ENCODE peak calls at places on chromosomes 12 and 14, in ten cellular contexts. M is neuronal stem cell, C is NAMALWA, W is body of pancreas, D is HEK293T, K is amniotic stem cell, U is uterus, T is RPMI8226, Q is DMS153, H is Ammon's horn. B is an unnamed sample.
A peak's percentile ranks its signal among the peaks of the same experiment; 100 is the strongest.

GRCh38 chr14:20631821-20632389 is 9.6 kb downstream of the OR6S1 start:
- DNase-seq in M (no peak), C (peak; percentile 54), W (peak; percentile 63), D (peak; percentile 39), K (peak; percentile 8), U (peak; percentile 67), T (peak; percentile 55), Q (no peak), H (no peak), B (no peak)

GRCh38 chr12:64010069-64010686 is 165.7 kb downstream of the SRGAP1 start:
- DNase-seq in M (no peak), C (no peak), W (no peak), D (no peak), K (peak; percentile 51), U (no peak), T (no peak), Q (no peak), H (no peak), B (no peak)

GRCh38 chr12:121227294-121227693 is 17.4 kb downstream of the P2RX4 start:
- DNase-seq in M (no peak), C (no peak), W (peak; percentile 88), D (no peak), K (no peak), U (no peak), T (peak; percentile 95), Q (peak; percentile 84), H (no peak), B (no peak)

GRCh38 chr14:21102472-21103164 is 1.8 kb downstream of the TMEM253 start:
- DNase-seq in M (no peak), C (no peak), W (no peak), D (no peak), K (no peak), U (no peak), T (peak; percentile 62), Q (no peak), H (no peak), B (no peak)

GRCh38 chr12:89671469-89671868 is 37.2 kb downstream of the ATP2B1 start:
- DNase-seq in M (no peak), C (no peak), W (no peak), D (no peak), K (no peak), U (no peak), T (no peak), Q (no peak), H (no peak), B (no peak)

GRCh38 chr14:60981626-60982455 is 796 bp downstream of the SLC38A6 start:
- DNase-seq in M (no peak), C (no peak), W (no peak), D (peak; percentile 10), K (no peak), U (no peak), T (no peak), Q (no peak), H (peak; percentile 13), B (no peak)

GRCh38 chr12:60070541-60070940 is 474.7 kb downstream of the SLC16A7 start:
- DNase-seq in M (no peak), C (no peak), W (no peak), D (no peak), K (no peak), U (no peak), T (no peak), Q (no peak), H (no peak), B (no peak)

GRCh38 chr14:104872469-104873341 is 7.6 kb downstream of the CEP170B start:
- DNase-seq in M (no peak), C (no peak), W (no peak), D (no peak), K (no peak), U (peak; percentile 14), T (no peak), Q (no peak), H (no peak), B (no peak)

GRCh38 chr14:76780875-76781647 is 19.8 kb downstream of the VASH1 start:
- DNase-seq in M (no peak), C (no peak), W (no peak), D (no peak), K (no peak), U (no peak), T (no peak), Q (no peak), H (peak; percentile 90), B (no peak)

GRCh38 chr12:49930515-49931288 is 19.8 kb upstream of the AQP2 start:
- DNase-seq in M (no peak), C (no peak), W (no peak), D (no peak), K (peak; percentile 29), U (no peak), T (no peak), Q (no peak), H (no peak), B (no peak)

GRCh38 chr12:55942055-55942454 is 11.1 kb downstream of the DGKA start:
- DNase-seq in M (no peak), C (no peak), W (no peak), D (no peak), K (no peak), U (no peak), T (no peak), Q (no peak), H (no peak), B (no peak)

GRCh38 chr14:75249958-75250336 is 28.7 kb upstream of the FOS start:
- DNase-seq in M (no peak), C (no peak), W (no peak), D (no peak), K (no peak), U (no peak), T (no peak), Q (no peak), H (no peak), B (no peak)

GRCh38 chr12:19830461-19830860 is 391.2 kb downstream of the AEBP2 start:
- DNase-seq in M (no peak), C (no peak), W (no peak), D (no peak), K (no peak), U (no peak), T (no peak), Q (no peak), H (no peak), B (no peak)

GRCh38 chr12:66132408-66132807 is 1.9 kb upstream of the LLPH start:
- DNase-seq in M (no peak), C (no peak), W (no peak), D (no peak), K (no peak), U (no peak), T (no peak), Q (no peak), H (no peak), B (no peak)

GRCh38 chr12:132389066-132389465 is 59.7 kb upstream of the GALNT9 start:
- DNase-seq in M (no peak), C (no peak), W (no peak), D (no peak), K (no peak), U (no peak), T (peak; percentile 33), Q (no peak), H (no peak), B (no peak)

GRCh38 chr14:101757064-101757838 is 4.3 kb upstream of the PPP2R5C start:
- DNase-seq in M (no peak), C (no peak), W (no peak), D (no peak), K (no peak), U (no peak), T (no peak), Q (no peak), H (no peak), B (no peak)

GRCh38 chr14:72909163-72909562 is 15.3 kb upstream of the DPF3 start:
- DNase-seq in M (no peak), C (no peak), W (no peak), D (no peak), K (no peak), U (no peak), T (no peak), Q (no peak), H (no peak), B (no peak)

GRCh38 chr14:102554835-102555819 is 37.3 kb upstream of the RCOR1 start:
- DNase-seq in M (peak; percentile 47), C (no peak), W (peak; percentile 52), D (no peak), K (no peak), U (peak; percentile 35), T (peak; percentile 14), Q (peak; percentile 5), H (peak; percentile 13), B (no peak)

GRCh38 chr12:2166696-2167095 is 113.9 kb downstream of the CACNA1C start:
- DNase-seq in M (no peak), C (no peak), W (no peak), D (no peak), K (no peak), U (no peak), T (no peak), Q (no peak), H (no peak), B (no peak)

GRCh38 chr14:33567736-33568124 is 383.1 kb downstream of the EGLN3 start:
- DNase-seq in M (no peak), C (no peak), W (no peak), D (no peak), K (no peak), U (no peak), T (no peak), Q (no peak), H (no peak), B (no peak)

GRCh38 chr12:29149691-29150382 is 759 bp downstream of the FAR2 start:
- DNase-seq in M (no peak), C (no peak), W (no peak), D (peak; percentile 19), K (no peak), U (no peak), T (peak; percentile 5), Q (no peak), H (no peak), B (no peak)

B was measured in D721Med.